ENCODE peak calls at places on chromosomes 12 and 14, in eight cellular contexts. I is AG10803, C is lower leg skin, F is psoas muscle, S is neural progenitor cell, Q is uterus, Z is A549, M is suprapubic skin. V is an unnamed sample.

GRCh38 chr14:94665121-94665520 is 52.9 kb downstream of the SERPINA3 start:
- DNase-seq in I (peak), C (no peak), Z (no peak), M (peak), F (no peak), S (no peak), Q (no peak), V (peak)

GRCh38 chr12:92078167-92079053 is 67.2 kb downstream of the BTG1 start:
- DNase-seq in I (peak), S (no peak), F (no peak), Q (no peak), M (no peak), Z (peak), C (peak), V (peak)

GRCh38 chr14:95667251-95667693 is 19.0 kb upstream of the TCL1B start:
- DNase-seq in Q (no peak), F (no peak), I (no peak), Z (no peak), S (peak), M (no peak), C (no peak), V (no peak)

GRCh38 chr14:52848626-52849025 is 57.2 kb upstream of the GNPNAT1 start:
- DNase-seq in C (no peak), S (no peak), Q (no peak), M (no peak), F (no peak), Z (no peak), I (peak), V (no peak)

GRCh38 chr12:95326855-95327254 is 109.2 kb downstream of the VEZT start:
- DNase-seq in F (no peak), Q (no peak), I (no peak), S (no peak), C (no peak), M (no peak), Z (no peak), V (no peak)

GRCh38 chr12:50060120-50060468 is 2.7 kb downstream of the ASIC1 start:
- DNase-seq in S (no peak), Z (no peak), C (no peak), I (no peak), M (no peak), Q (no peak), F (no peak), V (no peak)

GRCh38 chr14:32470161-32470705 is 141.1 kb downstream of the AKAP6 start:
- DNase-seq in I (no peak), S (no peak), F (no peak), C (no peak), Q (no peak), M (no peak), Z (no peak), V (no peak)

GRCh38 chr14:68676511-68676943 is 116.3 kb downstream of the ZFP36L1 start:
- DNase-seq in C (no peak), I (no peak), S (peak), Q (no peak), F (no peak), M (no peak), Z (no peak), V (no peak)

GRCh38 chr14:104979758-104980591 is 1.8 kb upstream of the AHNAK2 start:
- DNase-seq in Z (no peak), F (peak), Q (peak), M (peak), C (no peak), I (no peak), S (no peak), V (peak)

GRCh38 chr12:76176935-76177334 is 92.5 kb upstream of the NAP1L1 start:
- DNase-seq in Z (no peak), M (no peak), C (no peak), F (no peak), I (no peak), S (no peak), Q (no peak), V (no peak)

GRCh38 chr12:58443981-58444371 is 476.3 kb downstream of the LRIG3 start:
- DNase-seq in S (no peak), M (no peak), I (peak), C (no peak), Q (no peak), Z (no peak), F (no peak), V (peak)

GRCh38 chr12:12612403-12612802 is 727 bp downstream of the CREBL2 start:
- DNase-seq in M (no peak), I (peak), Z (peak), C (no peak), Q (no peak), S (peak), F (no peak), V (peak)

GRCh38 chr12:77751939-77752338 is 78.8 kb upstream of the NAV3 start:
- DNase-seq in C (no peak), Q (no peak), F (no peak), S (no peak), I (peak), M (no peak), Z (no peak), V (peak)

GRCh38 chr14:98018626-98019025 is 1221.4 kb downstream of the VRK1 start:
- DNase-seq in M (no peak), C (no peak), I (no peak), Q (no peak), Z (no peak), F (no peak), S (no peak), V (no peak)

GRCh38 chr14:57943038-57943437 is 77.1 kb upstream of the SLC35F4 start:
- DNase-seq in F (no peak), M (no peak), Q (no peak), C (no peak), Z (no peak), S (no peak), I (no peak), V (no peak)

GRCh38 chr14:35367056-35367372 is 37.5 kb downstream of the NFKBIA start:
- DNase-seq in M (no peak), F (no peak), C (no peak), Z (no peak), I (no peak), S (no peak), Q (no peak), V (no peak)

GRCh38 chr12:28569698-28570411 is 379.6 kb downstream of the CCDC91 start:
- DNase-seq in Z (peak), Q (no peak), C (peak), M (no peak), S (no peak), F (no peak), I (peak), V (peak)

GRCh38 chr12:131140069-131140435 is 186.3 kb downstream of the ADGRD1 start:
- DNase-seq in F (no peak), Z (no peak), Q (no peak), C (no peak), M (no peak), I (no peak), S (no peak), V (no peak)

GRCh38 chr12:131758016-131758739 is 47.3 kb downstream of the SFSWAP start:
- DNase-seq in Q (no peak), I (no peak), S (no peak), F (no peak), C (no peak), M (no peak), Z (no peak), V (no peak)

GRCh38 chr12:64187370-64187769 is 34.7 kb downstream of the KICS2 start:
- DNase-seq in Z (no peak), S (no peak), I (peak), Q (no peak), F (no peak), C (no peak), M (no peak), V (peak)

GRCh38 chr14:23719225-23719985 is 83.2 kb downstream of the DHRS2 start:
- DNase-seq in C (no peak), Q (no peak), Z (no peak), S (no peak), F (no peak), I (no peak), M (no peak), V (no peak)

GRCh38 chr12:148676-149416 is 65.1 kb downstream of the SLC6A12 start:
- DNase-seq in Z (no peak), S (no peak), F (no peak), C (no peak), M (no peak), Q (no peak), I (no peak), V (no peak)

GRCh38 chr14:42459171-42459685 is 852.6 kb downstream of the LRFN5 start:
- DNase-seq in M (no peak), S (no peak), Q (no peak), Z (no peak), C (no peak), I (no peak), F (no peak), V (no peak)

GRCh38 chr12:70535896-70536374 is 101.3 kb downstream of the PTPRB start:
- DNase-seq in C (no peak), M (no peak), F (no peak), I (no peak), S (no peak), Z (no peak), Q (no peak), V (peak)

GRCh38 chr12:1915082-1915968 is 3.1 kb downstream of the CACNA2D4 start:
- DNase-seq in C (no peak), F (no peak), I (no peak), M (peak), Z (no peak), S (no peak), Q (peak), V (no peak)

GRCh38 chr12:107560194-107560905 is 125.2 kb upstream of the PWP1 start:
- DNase-seq in Q (no peak), M (no peak), S (peak), F (no peak), I (no peak), Z (no peak), C (no peak), V (no peak)
- H3K4me3 ChIP-seq in Q (no peak), M (no peak), S (no peak), F (no peak), I (no peak), Z (no peak), C (no peak), V (no peak)

GRCh38 chr12:128976120-128976519 is 122.8 kb downstream of the GLT1D1 start:
- DNase-seq in Q (no peak), C (no peak), S (peak), I (no peak), F (no peak), M (no peak), Z (no peak), V (no peak)
- TF ChIP-seq CTCF in Q (no peak), C (no peak), S (peak), I (no peak), F (no peak), M (no peak), Z (no peak), V (no peak)

DNA sequence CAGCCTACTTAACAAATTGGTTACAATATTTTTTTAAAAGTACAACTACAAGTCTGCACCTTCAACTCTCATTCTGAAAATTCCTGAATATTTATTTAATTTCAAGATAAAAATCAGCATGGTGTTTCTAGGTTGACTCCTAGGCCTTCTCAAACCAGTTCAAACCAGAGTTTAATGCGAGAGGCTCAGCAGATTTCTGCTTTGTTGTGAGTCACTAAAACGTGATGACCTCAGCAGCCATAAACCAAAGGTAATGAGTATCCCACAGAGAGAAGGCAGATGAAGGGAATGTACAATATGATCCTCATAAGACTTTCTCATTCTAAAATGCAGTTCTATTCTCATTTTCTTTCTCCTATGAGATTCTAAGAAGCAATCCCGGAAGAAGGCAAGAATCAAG is 1.5 kb downstream of the PRDM4 start:
- DNase-seq in F (no peak), Z (peak), S (peak), I (peak), M (no peak), Q (no peak), C (no peak), V (peak)
- H3K4me3 ChIP-seq in F (peak), Z (peak), S (peak), I (peak), M (peak), Q (no peak), C (no peak), V (peak)

GRCh38 chr12:80636832-80637231 is 70.6 kb upstream of the MYF6 start:
- DNase-seq in M (no peak), I (no peak), F (peak), C (no peak), Z (no peak), S (no peak), Q (no peak), V (no peak)

GRCh38 chr12:80627773-80628172 is 79.7 kb upstream of the MYF6 start:
- DNase-seq in Z (no peak), M (no peak), S (no peak), I (peak), F (no peak), Q (no peak), C (no peak), V (peak)

GRCh38 chr12:80634903-80635302 is 72.5 kb upstream of the MYF6 start:
- DNase-seq in C (no peak), Q (no peak), Z (no peak), S (peak), F (peak), M (no peak), I (no peak), V (no peak)

GRCh38 chr12:80632835-80633234 is 74.6 kb upstream of the MYF6 start:
- DNase-seq in M (no peak), Q (no peak), F (peak), I (peak), S (peak), Z (no peak), C (no peak), V (no peak)
- TF ChIP-seq CTCF in M (no peak), Q (no peak), F (no peak), I (peak), S (peak), Z (peak), C (no peak), V (peak)